ENCODE peak calls at places on chromosomes 7 and 10, in seven cellular contexts. Y is right lobe of liver, Z is adrenal gland, G is H54, Q is heart left ventricle, D is uterus, X is stomach. P is an unnamed sample.

GRCh38 chr10:6136215-6137201 is 47.7 kb downstream of the RBM17 start:
- DNase-seq in Q (no peak), Z (no peak), G (no peak), Y (no peak), D (peak), X (no peak), P (no peak)

GRCh38 chr7:901388-902154 is 25.2 kb downstream of the GET4 start:
- DNase-seq in X (peak), Q (peak), D (peak), G (peak), Y (peak), Z (peak), P (peak)

GRCh38 chr7:101926265-101926664 is 108.8 kb downstream of the CUX1 start:
- DNase-seq in G (no peak), Q (no peak), X (no peak), D (no peak), Y (no peak), Z (no peak), P (no peak)

GRCh38 chr7:149459540-149460433 is 1.1 kb downstream of the ZNF777 start:
- DNase-seq in Z (peak), G (no peak), X (no peak), Y (no peak), D (no peak), Q (no peak), P (no peak)

GRCh38 chr10:43398939-43399871 is 9.8 kb downstream of the HNRNPF start:
- DNase-seq in Q (no peak), D (no peak), X (no peak), Z (no peak), Y (peak), G (no peak), P (no peak)

GRCh38 chr7:106480161-106480579 is 180.8 kb downstream of the CCDC71L start:
- DNase-seq in Y (no peak), X (no peak), Q (no peak), Z (no peak), G (no peak), D (no peak), P (no peak)

GRCh38 chr10:115851689-115852088 is 421.3 kb downstream of the GFRA1 start:
- DNase-seq in Q (no peak), D (no peak), Y (no peak), G (no peak), X (no peak), Z (no peak), P (no peak)

GRCh38 chr7:88942815-88943501 is 147.4 kb upstream of the TEX47 start:
- DNase-seq in Y (no peak), Q (no peak), X (no peak), G (no peak), Z (no peak), D (no peak), P (no peak)

GRCh38 chr10:34557173-34557572 is 257.9 kb downstream of the PARD3 start:
- DNase-seq in Z (no peak), Y (no peak), Q (no peak), X (no peak), G (no peak), D (no peak), P (no peak)

GRCh38 chr10:117264776-117265175 is 23.9 kb downstream of the SLC18A2 start:
- DNase-seq in Z (no peak), X (peak), D (no peak), Q (no peak), G (no peak), Y (no peak), P (no peak)

GRCh38 chr7:110317699-110318265 is 773.1 kb upstream of the LRRN3 start:
- DNase-seq in G (peak), Z (no peak), Q (no peak), Y (no peak), X (no peak), D (no peak), P (no peak)

GRCh38 chr10:29479081-29479917 is 155.5 kb downstream of the SVIL start:
- DNase-seq in Q (no peak), X (no peak), Y (no peak), D (no peak), Z (no peak), G (no peak), P (no peak)

GRCh38 chr7:102004831-102005230 is 187.4 kb downstream of the CUX1 start:
- DNase-seq in G (no peak), Q (no peak), Y (no peak), D (peak), X (no peak), Z (no peak), P (no peak)

GRCh38 chr7:151313857-151314256 is 27.8 kb upstream of the NUB1 start:
- DNase-seq in X (peak), Q (peak), Z (peak), Y (peak), D (peak), G (no peak), P (no peak)

GRCh38 chr10:125146791-125147604 is 13.4 kb downstream of the CTBP2 start:
- DNase-seq in Y (no peak), Z (no peak), Q (no peak), G (no peak), X (peak), D (no peak), P (no peak)

GRCh38 chr10:86155034-86155656 is 211.4 kb downstream of the GRID1 start:
- DNase-seq in Q (no peak), X (no peak), D (no peak), Z (no peak), G (no peak), Y (no peak), P (no peak)

GRCh38 chr7:116231543-116232401 is 21.4 kb downstream of the TES start:
- DNase-seq in Q (no peak), Y (no peak), X (no peak), G (no peak), D (no peak), Z (no peak), P (no peak)

GRCh38 chr10:16909271-16909767 is 92.1 kb upstream of the RSU1 start:
- DNase-seq in G (no peak), X (no peak), Z (no peak), Q (no peak), Y (no peak), D (no peak), P (no peak)

GRCh38 chr7:135575296-135575695 is 17.6 kb downstream of the NUP205 start:
- DNase-seq in G (no peak), Z (no peak), D (no peak), X (no peak), Q (no peak), Y (no peak), P (no peak)

GRCh38 chr10:18665815-18666558 is 6.8 kb downstream of the ARL5B start:
- DNase-seq in X (no peak), Q (no peak), G (no peak), Z (no peak), D (no peak), Y (no peak), P (no peak)

GRCh38 chr7:1355568-1356340 is 103.5 kb downstream of the MICALL2 start:
- DNase-seq in Y (no peak), Z (no peak), Q (peak), X (no peak), D (no peak), G (no peak), P (no peak)

GRCh38 chr10:112713411-112713810 is 236.6 kb upstream of the TCF7L2 start:
- DNase-seq in G (no peak), X (no peak), Q (no peak), D (no peak), Y (no peak), Z (no peak), P (no peak)

GRCh38 chr10:71344154-71344915 is 25.3 kb downstream of the SLC29A3 start:
- DNase-seq in G (no peak), Z (no peak), Q (no peak), Y (no peak), D (no peak), X (no peak), P (no peak)

GRCh38 chr7:76354516-76354915 is 4.3 kb downstream of the YWHAG start:
- DNase-seq in G (no peak), Z (no peak), D (no peak), Q (no peak), Y (no peak), X (no peak), P (no peak)

GRCh38 chr7:921581-922333 is 32.7 kb downstream of the ADAP1 start:
- DNase-seq in Q (peak), Z (peak), Y (peak), X (peak), G (no peak), D (peak), P (peak)

GRCh38 chr7:139249179-139249822 is 18.3 kb downstream of the UBN2 start:
- DNase-seq in Q (no peak), Z (no peak), Y (no peak), G (no peak), X (no peak), D (no peak), P (no peak)

GRCh38 chr7:152435384-152436278 is at the start of gene KMT2C:
- DNase-seq in Q (peak), G (peak), Z (peak), Y (peak), X (peak), D (peak), P (peak)

GRCh38 chr7:152430857-152431256 is 4.9 kb downstream of the KMT2C start:
- DNase-seq in D (no peak), Q (no peak), Y (no peak), X (no peak), Z (no peak), G (no peak), P (no peak)

GRCh38 chr7:152442330-152442835 is 6.6 kb upstream of the KMT2C start:
- DNase-seq in X (no peak), Y (no peak), G (no peak), Q (no peak), D (no peak), Z (no peak), P (no peak)

GRCh38 chr7:152436279-152437147 is 710 bp upstream of the KMT2C start:
- DNase-seq in G (peak), D (peak), X (peak), Z (peak), Y (peak), Q (peak), P (peak)
- TF ChIP-seq POLR2A in G (peak), D (peak), X (no peak), Z (peak), Y (peak), Q (peak), P (peak)

DNA sequence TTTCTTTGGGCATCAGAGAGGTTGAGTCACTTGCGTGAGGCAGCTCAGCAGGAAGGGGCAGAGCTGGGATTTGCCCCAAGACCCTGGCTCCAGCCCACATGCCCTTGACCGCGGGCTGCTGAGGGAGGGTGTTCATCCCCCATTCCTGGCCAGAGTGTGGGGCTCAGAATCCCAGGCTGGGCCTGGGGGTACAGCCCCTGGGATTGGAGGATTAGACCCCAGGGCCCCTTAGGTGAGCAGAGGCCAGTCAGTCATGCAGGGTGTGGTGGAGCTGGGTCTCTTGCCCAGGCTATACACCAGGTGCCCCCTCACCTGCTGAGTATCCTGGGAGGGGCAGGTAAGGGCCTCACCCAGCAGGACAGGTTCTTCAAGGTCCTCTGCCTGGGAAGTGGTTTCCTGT is 68.4 kb upstream of the ZNF716 start:
- DNase-seq in Y (no peak), D (no peak), G (no peak), X (no peak), Q (no peak), Z (no peak), P (no peak)
- TF ChIP-seq POLR2A in Y (no peak), D (no peak), G (no peak), X (no peak), Q (no peak), Z (no peak), P (no peak)

GRCh38 chr7:158529181-158530096 is 58.2 kb downstream of the PTPRN2 start:
- DNase-seq in D (no peak), X (no peak), G (no peak), Y (no peak), Q (no peak), Z (no peak), P (no peak)
- TF ChIP-seq POLR2A in D (no peak), X (no peak), G (no peak), Y (no peak), Q (no peak), Z (no peak), P (no peak)

DNA sequence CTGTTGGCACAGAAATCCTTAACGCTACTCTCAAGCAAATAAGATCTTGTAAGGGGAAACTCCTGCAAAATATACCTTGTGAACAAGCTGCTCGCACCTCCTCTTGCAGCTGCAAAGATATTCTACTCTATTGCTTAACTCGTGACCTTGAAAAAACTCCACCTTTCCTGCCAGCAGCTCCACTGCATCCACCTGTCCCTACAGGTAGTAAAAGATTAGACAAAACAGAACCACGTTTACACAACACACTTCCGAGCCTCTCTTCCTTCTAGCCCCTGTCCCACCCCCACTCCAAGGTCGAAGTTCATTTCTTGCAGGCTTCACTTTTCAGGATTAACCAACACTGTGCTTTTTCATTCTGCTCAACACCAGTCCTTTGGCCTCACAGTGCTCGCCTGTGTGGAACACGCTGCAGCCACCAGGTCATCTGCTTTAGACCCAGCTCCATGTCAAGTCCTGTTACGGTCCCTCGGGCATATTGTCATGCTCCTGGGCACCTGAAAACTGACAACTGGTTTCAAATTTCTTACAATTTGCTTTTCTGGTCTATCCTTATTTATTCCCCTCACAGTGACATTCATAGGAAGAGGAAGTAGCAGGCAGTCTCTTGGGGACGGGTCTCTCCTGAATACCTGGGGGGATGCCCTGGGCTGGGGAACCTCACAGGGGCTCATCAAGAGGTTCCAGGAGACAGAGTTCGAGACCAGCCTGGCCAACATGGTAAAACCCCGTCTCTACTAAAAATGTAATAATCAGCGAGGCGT is 165.8 kb upstream of the KLF14 start:
- DNase-seq in D (no peak), X (peak), Z (no peak), Q (no peak), G (no peak), Y (peak), P (no peak)
- TF ChIP-seq POLR2A in D (no peak), X (no peak), Z (no peak), Q (no peak), G (no peak), Y (peak), P (no peak)